ENCODE peak calls at places on chromosomes 2 and 18, in five cellular contexts. One of them, this sample, is unnamed.

GRCh38 chr2:49753344-49753930 is 599.1 kb upstream of the FSHR start:
- DNase-seq in IMR-90: no peak
- DNase-seq in endothelial cell of umbilical vein: peak
- DNase-seq in transverse colon: no peak
- DNase-seq in sigmoid colon: no peak
- DNase-seq in this sample: no peak

GRCh38 chr2:28720345-28720744 is 31.3 kb upstream of the PPP1CB start:
- DNase-seq in IMR-90: no peak
- DNase-seq in endothelial cell of umbilical vein: no peak
- DNase-seq in transverse colon: no peak
- DNase-seq in sigmoid colon: no peak
- DNase-seq in this sample: no peak

GRCh38 chr2:25514043-25514627 is 159.2 kb downstream of the DTNB start:
- DNase-seq in IMR-90: no peak
- DNase-seq in endothelial cell of umbilical vein: peak
- DNase-seq in transverse colon: no peak
- DNase-seq in sigmoid colon: no peak
- DNase-seq in this sample: no peak

GRCh38 chr2:147910990-147911473 is 66.2 kb downstream of the ACVR2A start:
- DNase-seq in IMR-90: peak
- DNase-seq in endothelial cell of umbilical vein: peak
- DNase-seq in transverse colon: no peak
- DNase-seq in sigmoid colon: no peak
- DNase-seq in this sample: peak

GRCh38 chr2:110101911-110102774 is 13.5 kb downstream of the MALL start:
- DNase-seq in IMR-90: peak
- DNase-seq in endothelial cell of umbilical vein: peak
- DNase-seq in transverse colon: no peak
- DNase-seq in sigmoid colon: no peak
- DNase-seq in this sample: no peak

GRCh38 chr2:55109219-55109891 is 59.1 kb upstream of the RTN4 start:
- DNase-seq in IMR-90: peak
- DNase-seq in endothelial cell of umbilical vein: peak
- DNase-seq in transverse colon: peak
- DNase-seq in sigmoid colon: no peak
- DNase-seq in this sample: no peak

GRCh38 chr2:219538488-219539294 is 4.9 kb downstream of the CHPF start:
- DNase-seq in IMR-90: peak
- DNase-seq in endothelial cell of umbilical vein: no peak
- DNase-seq in transverse colon: no peak
- DNase-seq in sigmoid colon: no peak
- DNase-seq in this sample: no peak

GRCh38 chr2:157475722-157476390 is 32.0 kb upstream of the CYTIP start:
- DNase-seq in IMR-90: no peak
- DNase-seq in endothelial cell of umbilical vein: no peak
- DNase-seq in transverse colon: no peak
- DNase-seq in sigmoid colon: no peak
- DNase-seq in this sample: no peak

GRCh38 chr2:105808418-105809098 is 63.8 kb downstream of the NCK2 start:
- DNase-seq in IMR-90: no peak
- DNase-seq in endothelial cell of umbilical vein: no peak
- DNase-seq in transverse colon: no peak
- DNase-seq in sigmoid colon: no peak
- DNase-seq in this sample: no peak

GRCh38 chr2:41116106-41116797 is 664.4 kb upstream of the SLC8A1 start:
- DNase-seq in IMR-90: no peak
- DNase-seq in endothelial cell of umbilical vein: no peak
- DNase-seq in transverse colon: no peak
- DNase-seq in sigmoid colon: no peak
- DNase-seq in this sample: no peak

GRCh38 chr18:71471963-71472725 is 1072.0 kb downstream of the CBLN2 start:
- DNase-seq in IMR-90: no peak
- DNase-seq in endothelial cell of umbilical vein: no peak
- DNase-seq in transverse colon: no peak
- DNase-seq in sigmoid colon: no peak
- DNase-seq in this sample: no peak

GRCh38 chr2:207352978-207353377 is 176.8 kb upstream of the CREB1 start:
- DNase-seq in IMR-90: peak
- DNase-seq in endothelial cell of umbilical vein: no peak
- DNase-seq in transverse colon: no peak
- DNase-seq in sigmoid colon: no peak
- DNase-seq in this sample: no peak

GRCh38 chr2:113291191-113291590 is 12.5 kb upstream of the PAX8 start:
- DNase-seq in IMR-90: no peak
- DNase-seq in endothelial cell of umbilical vein: no peak
- DNase-seq in transverse colon: no peak
- DNase-seq in sigmoid colon: no peak
- DNase-seq in this sample: no peak

GRCh38 chr2:30232801-30233130 is 1.4 kb downstream of the LBH start:
- DNase-seq in IMR-90: no peak
- DNase-seq in endothelial cell of umbilical vein: no peak
- DNase-seq in transverse colon: peak
- DNase-seq in sigmoid colon: no peak
- DNase-seq in this sample: no peak

GRCh38 chr2:213241817-213242216 is 42.4 kb upstream of the SPAG16 start:
- DNase-seq in IMR-90: no peak
- DNase-seq in endothelial cell of umbilical vein: no peak
- DNase-seq in transverse colon: no peak
- DNase-seq in sigmoid colon: no peak
- DNase-seq in this sample: no peak

GRCh38 chr2:232368311-232368731 is 10.2 kb upstream of the ALPP start:
- DNase-seq in IMR-90: peak
- DNase-seq in endothelial cell of umbilical vein: no peak
- DNase-seq in transverse colon: no peak
- DNase-seq in sigmoid colon: peak
- DNase-seq in this sample: no peak

GRCh38 chr18:24915547-24915946 is 436.4 kb downstream of the ZNF521 start:
- DNase-seq in IMR-90: peak
- DNase-seq in endothelial cell of umbilical vein: peak
- DNase-seq in transverse colon: no peak
- DNase-seq in sigmoid colon: no peak
- DNase-seq in this sample: no peak

GRCh38 chr2:181305151-181306123 is 151.7 kb upstream of the ITGA4 start:
- DNase-seq in IMR-90: peak
- DNase-seq in endothelial cell of umbilical vein: no peak
- DNase-seq in transverse colon: peak
- DNase-seq in sigmoid colon: no peak
- DNase-seq in this sample: no peak

GRCh38 chr2:3223080-3223923 is 154.3 kb downstream of the EIPR1 start:
- DNase-seq in IMR-90: peak
- DNase-seq in endothelial cell of umbilical vein: peak
- DNase-seq in transverse colon: no peak
- DNase-seq in sigmoid colon: no peak
- DNase-seq in this sample: no peak

GRCh38 chr18:48183613-48184012 is 225.6 kb downstream of the ZBTB7C start:
- DNase-seq in IMR-90: no peak
- DNase-seq in endothelial cell of umbilical vein: no peak
- DNase-seq in transverse colon: no peak
- DNase-seq in sigmoid colon: no peak
- DNase-seq in this sample: no peak

GRCh38 chr2:225013432-225014048 is 28.7 kb downstream of the DOCK10 start:
- DNase-seq in IMR-90: no peak
- DNase-seq in endothelial cell of umbilical vein: no peak
- DNase-seq in transverse colon: no peak
- DNase-seq in sigmoid colon: no peak
- DNase-seq in this sample: no peak

GRCh38 chr2:152336103-152336853 is 1.3 kb downstream of the FMNL2 start:
- DNase-seq in IMR-90: peak
- DNase-seq in endothelial cell of umbilical vein: peak
- DNase-seq in transverse colon: peak
- DNase-seq in sigmoid colon: peak
- DNase-seq in this sample: peak

GRCh38 chr2:148876589-148877402 is 1.8 kb downstream of the KIF5C start:
- DNase-seq in IMR-90: no peak
- DNase-seq in endothelial cell of umbilical vein: no peak
- DNase-seq in transverse colon: peak
- DNase-seq in sigmoid colon: no peak
- DNase-seq in this sample: peak

GRCh38 chr2:112995346-112995920 is 9.8 kb upstream of the IL36A start:
- DNase-seq in IMR-90: no peak
- DNase-seq in endothelial cell of umbilical vein: no peak
- DNase-seq in transverse colon: no peak
- DNase-seq in sigmoid colon: no peak
- DNase-seq in this sample: no peak

GRCh38 chr18:12652861-12653401 is 5.0 kb downstream of the SPIRE1 start:
- DNase-seq in IMR-90: peak
- DNase-seq in endothelial cell of umbilical vein: peak
- DNase-seq in transverse colon: no peak
- DNase-seq in sigmoid colon: no peak
- DNase-seq in this sample: no peak

GRCh38 chr2:66962625-66963207 is 434.4 kb upstream of the ETAA1 start:
- DNase-seq in IMR-90: no peak
- DNase-seq in endothelial cell of umbilical vein: no peak
- DNase-seq in transverse colon: peak
- DNase-seq in sigmoid colon: peak
- DNase-seq in this sample: no peak

GRCh38 chr2:42663828-42664227 is 95.4 kb downstream of the MTA3 start:
- DNase-seq in IMR-90: no peak
- DNase-seq in endothelial cell of umbilical vein: peak
- DNase-seq in transverse colon: no peak
- DNase-seq in sigmoid colon: no peak
- DNase-seq in this sample: no peak

GRCh38 chr2:223626713-223627112 is 24.6 kb upstream of the SCG2 start:
- DNase-seq in IMR-90: peak
- DNase-seq in endothelial cell of umbilical vein: no peak
- DNase-seq in transverse colon: no peak
- DNase-seq in sigmoid colon: no peak
- DNase-seq in this sample: no peak

GRCh38 chr2:57497489-57498096 is 549.0 kb upstream of the VRK2 start:
- DNase-seq in IMR-90: peak
- DNase-seq in endothelial cell of umbilical vein: peak
- DNase-seq in transverse colon: peak
- DNase-seq in sigmoid colon: no peak
- DNase-seq in this sample: peak

GRCh38 chr2:10062931-10063365 is 17.3 kb downstream of the CYS1 start:
- DNase-seq in IMR-90: no peak
- DNase-seq in endothelial cell of umbilical vein: no peak
- DNase-seq in transverse colon: no peak
- DNase-seq in sigmoid colon: no peak
- DNase-seq in this sample: no peak

GRCh38 chr2:222179592-222179991 is 119.2 kb downstream of the PAX3 start:
- DNase-seq in IMR-90: no peak
- DNase-seq in endothelial cell of umbilical vein: no peak
- DNase-seq in transverse colon: no peak
- DNase-seq in sigmoid colon: no peak
- DNase-seq in this sample: no peak

DNA sequence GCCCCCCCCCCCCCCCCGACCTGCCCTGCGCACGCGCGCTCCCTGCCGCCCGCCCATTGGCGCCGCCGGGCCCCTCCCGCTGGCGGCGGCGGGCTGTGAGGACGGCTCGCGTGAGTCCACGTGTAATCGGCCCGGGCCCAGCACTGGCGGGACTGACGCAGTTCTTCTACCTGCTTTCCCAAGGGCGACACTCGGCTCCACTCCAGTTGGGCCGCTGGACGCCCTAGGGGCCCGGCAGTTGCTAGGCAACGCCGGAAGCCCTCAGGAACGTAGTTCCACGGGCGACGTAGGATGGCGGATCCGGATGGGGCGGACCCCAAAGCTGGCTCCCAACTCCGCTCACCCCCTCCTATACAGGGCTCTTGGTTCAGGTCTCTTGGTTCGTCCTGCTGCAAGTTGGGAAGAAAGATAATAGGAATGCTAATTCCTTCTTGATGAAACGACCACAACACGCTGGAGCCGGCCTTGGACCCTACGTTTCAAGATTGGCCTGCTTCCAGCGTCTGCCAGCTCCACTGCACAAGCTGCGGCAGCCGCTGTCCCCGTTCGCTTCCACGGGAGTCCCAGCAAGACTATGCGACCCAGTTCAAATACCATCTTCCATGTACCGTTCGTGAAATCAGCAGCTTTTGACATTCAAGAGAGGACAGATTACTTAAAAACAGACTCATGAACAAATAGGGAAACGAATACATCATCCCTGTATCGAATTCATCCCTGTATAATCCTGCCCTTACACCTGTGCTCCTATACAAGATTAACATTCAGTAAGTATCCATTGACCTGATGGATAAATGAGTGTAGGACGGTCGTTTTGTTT is 415 bp upstream of the MCFD2 start:
- DNase-seq in IMR-90: peak
- DNase-seq in endothelial cell of umbilical vein: peak
- DNase-seq in transverse colon: peak
- DNase-seq in sigmoid colon: peak
- DNase-seq in this sample: peak
- TF ChIP-seq POLR2A in IMR-90: peak
- TF ChIP-seq POLR2A in endothelial cell of umbilical vein: peak
- TF ChIP-seq POLR2A in transverse colon: peak
- TF ChIP-seq POLR2A in sigmoid colon: peak
- TF ChIP-seq POLR2A in this sample: peak

GRCh38 chr2:121648611-121649401 is 456 bp downstream of the CLASP1 start:
- DNase-seq in IMR-90: peak
- DNase-seq in endothelial cell of umbilical vein: peak
- DNase-seq in transverse colon: peak
- DNase-seq in sigmoid colon: peak
- DNase-seq in this sample: peak
- TF ChIP-seq POLR2A in IMR-90: peak
- TF ChIP-seq POLR2A in endothelial cell of umbilical vein: no peak
- TF ChIP-seq POLR2A in transverse colon: no peak
- TF ChIP-seq POLR2A in sigmoid colon: no peak
- TF ChIP-seq POLR2A in this sample: no peak

GRCh38 chr18:13917401-13917800 is 2.1 kb upstream of the MC2R start:
- DNase-seq in IMR-90: no peak
- DNase-seq in endothelial cell of umbilical vein: no peak
- DNase-seq in transverse colon: no peak
- DNase-seq in sigmoid colon: no peak
- DNase-seq in this sample: no peak
- TF ChIP-seq POLR2A in IMR-90: no peak
- TF ChIP-seq POLR2A in endothelial cell of umbilical vein: no peak
- TF ChIP-seq POLR2A in transverse colon: no peak
- TF ChIP-seq POLR2A in sigmoid colon: no peak
- TF ChIP-seq POLR2A in this sample: no peak

GRCh38 chr2:32627901-32628645 is at the start of gene TTC27:
- DNase-seq in IMR-90: peak
- DNase-seq in endothelial cell of umbilical vein: peak
- DNase-seq in transverse colon: peak
- DNase-seq in sigmoid colon: peak
- DNase-seq in this sample: peak
- TF ChIP-seq POLR2A in IMR-90: peak
- TF ChIP-seq POLR2A in endothelial cell of umbilical vein: peak
- TF ChIP-seq POLR2A in transverse colon: no peak
- TF ChIP-seq POLR2A in sigmoid colon: no peak
- TF ChIP-seq POLR2A in this sample: peak

GRCh38 chr2:240567137-240567871 is 980 bp upstream of the RNPEPL1 start:
- DNase-seq in IMR-90: no peak
- DNase-seq in endothelial cell of umbilical vein: peak
- DNase-seq in transverse colon: peak
- DNase-seq in sigmoid colon: peak
- DNase-seq in this sample: no peak

GRCh38 chr2:240564191-240564570 is 4.0 kb downstream of the DUSP28 start:
- DNase-seq in IMR-90: no peak
- DNase-seq in endothelial cell of umbilical vein: no peak
- DNase-seq in transverse colon: no peak
- DNase-seq in sigmoid colon: peak
- DNase-seq in this sample: no peak

GRCh38 chr2:240566203-240567136 is 1.8 kb upstream of the RNPEPL1 start:
- DNase-seq in IMR-90: peak
- DNase-seq in endothelial cell of umbilical vein: peak
- DNase-seq in transverse colon: peak
- DNase-seq in sigmoid colon: peak
- DNase-seq in this sample: peak

GRCh38 chr2:240564571-240565266 is 3.6 kb upstream of the RNPEPL1 start:
- DNase-seq in IMR-90: peak
- DNase-seq in endothelial cell of umbilical vein: no peak
- DNase-seq in transverse colon: peak
- DNase-seq in sigmoid colon: no peak
- DNase-seq in this sample: no peak

GRCh38 chr2:240565267-240566202 is 2.7 kb upstream of the RNPEPL1 start:
- DNase-seq in IMR-90: peak
- DNase-seq in endothelial cell of umbilical vein: peak
- DNase-seq in transverse colon: peak
- DNase-seq in sigmoid colon: peak
- DNase-seq in this sample: peak
- TF ChIP-seq POLR2A in IMR-90: no peak
- TF ChIP-seq POLR2A in endothelial cell of umbilical vein: no peak
- TF ChIP-seq POLR2A in transverse colon: peak
- TF ChIP-seq POLR2A in sigmoid colon: no peak
- TF ChIP-seq POLR2A in this sample: peak